ENCODE peak calls at places on chromosome 19, in six cellular contexts. N, U, C, B, G and Q are unnamed samples.

GRCh38 chr19:38204096-38204495 is 19.9 kb downstream of the DPF1 start:
- DNase-seq in N (no peak), C (peak), U (no peak), G (no peak), B (no peak), Q (no peak)

GRCh38 chr19:2721570-2722540 is 683 bp upstream of the DIRAS1 start:
- DNase-seq in U (no peak), C (no peak), N (no peak), G (no peak), B (no peak), Q (no peak)

GRCh38 chr19:3283886-3284657 is 59.6 kb downstream of the CELF5 start:
- DNase-seq in B (no peak), N (no peak), C (no peak), U (no peak), G (no peak), Q (no peak)

GRCh38 chr19:32674153-32674958 is 624 bp downstream of the ANKRD27 start:
- DNase-seq in B (no peak), N (peak), U (no peak), G (no peak), C (no peak), Q (no peak)

GRCh38 chr19:55319786-55320185 is 5.4 kb downstream of the TMEM150B start:
- DNase-seq in N (peak), G (no peak), C (no peak), B (no peak), U (peak), Q (peak)

GRCh38 chr19:48795055-48795854 is 15.6 kb downstream of the BCAT2 start:
- DNase-seq in B (peak), G (peak), N (peak), U (peak), C (peak), Q (peak)

GRCh38 chr19:23415561-23416191 is 20.4 kb upstream of the ZNF91 start:
- DNase-seq in N (peak), U (peak), B (no peak), G (no peak), C (no peak), Q (peak)

GRCh38 chr19:55657004-55657747 is 2.3 kb downstream of the U2AF2 start:
- DNase-seq in G (peak), B (no peak), C (no peak), N (no peak), U (no peak), Q (no peak)

GRCh38 chr19:44587863-44588752 is 25.3 kb upstream of the IGSF23 start:
- DNase-seq in U (no peak), G (peak), B (no peak), N (peak), C (no peak), Q (no peak)

GRCh38 chr19:10189631-10190425 is 4.9 kb downstream of the DNMT1 start:
- DNase-seq in U (no peak), G (no peak), N (no peak), C (no peak), B (no peak), Q (no peak)

GRCh38 chr19:11737964-11738745 is 591 bp downstream of the ZNF823 start:
- DNase-seq in G (peak), N (no peak), B (peak), C (no peak), U (peak), Q (peak)

GRCh38 chr19:16660763-16661479 is at the start of gene TMEM38A:
- DNase-seq in C (no peak), G (peak), B (peak), N (peak), U (no peak), Q (peak)

GRCh38 chr19:45763691-45764294 is 5.3 kb downstream of the SIX5 start:
- DNase-seq in G (no peak), N (no peak), C (no peak), U (no peak), B (no peak), Q (no peak)

GRCh38 chr19:41323430-41324125 is 13.6 kb downstream of the CCDC97 start:
- DNase-seq in G (peak), B (no peak), C (no peak), N (peak), U (no peak), Q (peak)

GRCh38 chr19:16714702-16715294 is 4.8 kb upstream of the NWD1 start:
- DNase-seq in N (peak), B (peak), G (peak), C (no peak), U (no peak), Q (peak)

GRCh38 chr19:54137913-54138776 is 583 bp downstream of the CNOT3 start:
- DNase-seq in G (peak), U (no peak), C (peak), N (no peak), B (peak), Q (peak)

GRCh38 chr19:16702123-16702522 is 17.5 kb upstream of the NWD1 start:
- DNase-seq in N (peak), G (no peak), B (no peak), C (no peak), U (no peak), Q (no peak)

GRCh38 chr19:31983647-31984046 is 361.8 kb upstream of the ZNF507 start:
- DNase-seq in U (no peak), G (no peak), B (no peak), C (no peak), N (no peak), Q (no peak)

GRCh38 chr19:42397315-42398166 is 7.4 kb upstream of the CNFN start:
- DNase-seq in B (no peak), U (no peak), N (no peak), G (no peak), C (no peak), Q (no peak)